ENCODE peak calls at places on chromosomes 4 and X, in six cellular contexts. Y is HT1080; B is AML-193; Z is tibial nerve; O is naive thymus-derived CD8-positive, alpha-beta T cell; U is activated T-cell treated with anti-CD3 and anti-CD28 coated beads for 1 hour. I is an unnamed sample.

GRCh38 chr4:1207157-1207470 is 34.7 kb upstream of the SPON2 start:
- DNase-seq in Y (no peak), B (no peak), Z (peak; percentile 10), O (no peak), U (no peak), I (peak; percentile 32)

GRCh38 chr4:35970366-35970960 is 273.9 kb downstream of the ARAP2 start:
- DNase-seq in Y (no peak), B (no peak), Z (no peak), O (no peak), U (no peak), I (no peak)

GRCh38 chr4:142743071-142743825 is 102.9 kb downstream of the INPP4B start:
- DNase-seq in Y (peak; percentile 39), B (no peak), Z (no peak), O (no peak), U (no peak), I (no peak)

GRCh38 chrX:25295466-25295865 is 279.7 kb upstream of the ARX start:
- DNase-seq in Y (no peak), B (no peak), Z (no peak), O (no peak), U (no peak), I (no peak)

GRCh38 chr4:70706516-70706915 is 15.2 kb upstream of the RUFY3 start:
- DNase-seq in Y (peak; percentile 11), B (no peak), Z (no peak), O (no peak), U (no peak), I (no peak)

GRCh38 chr4:41394362-41394960 is 137.7 kb downstream of the UCHL1 start:
- DNase-seq in Y (peak; percentile 60), B (no peak), Z (no peak), O (no peak), U (no peak), I (no peak)

GRCh38 chr4:60744767-60745166 is 455.4 kb upstream of the ADGRL3 start:
- DNase-seq in Y (peak; percentile 14), B (no peak), Z (no peak), O (no peak), U (no peak), I (no peak)

GRCh38 chrX:8738588-8739189 is 6.8 kb upstream of the ANOS1 start:
- DNase-seq in Y (peak; percentile 13), B (peak; percentile 46), Z (peak; percentile 19), O (no peak), U (no peak), I (no peak)

GRCh38 chrX:44071070-44071645 is 98.0 kb upstream of the NDP start:
- DNase-seq in Y (no peak), B (no peak), Z (no peak), O (no peak), U (no peak), I (no peak)

GRCh38 chr4:8740666-8741395 is 130.8 kb downstream of the HMX1 start:
- DNase-seq in Y (no peak), B (no peak), Z (no peak), O (no peak), U (no peak), I (no peak)

GRCh38 chr4:8117278-8117682 is 41.3 kb downstream of the ABLIM2 start:
- DNase-seq in Y (peak; percentile 39), B (no peak), Z (no peak), O (no peak), U (peak; percentile 5), I (no peak)

GRCh38 chrX:140701480-140701879 is 8.1 kb upstream of the LINC00632 start:
- DNase-seq in Y (peak; percentile 6), B (peak; percentile 2), Z (no peak), O (no peak), U (no peak), I (no peak)

GRCh38 chr4:122854444-122854843 is 27.8 kb downstream of the FGF2 start:
- DNase-seq in Y (no peak), B (no peak), Z (no peak), O (no peak), U (no peak), I (no peak)

GRCh38 chrX:48589482-48590162 is 7.7 kb upstream of the WDR13 start:
- DNase-seq in Y (no peak), B (no peak), Z (no peak), O (no peak), U (no peak), I (no peak)

GRCh38 chr4:187204389-187204920 is 480.8 kb upstream of the FAT1 start:
- DNase-seq in Y (no peak), B (no peak), Z (no peak), O (no peak), U (no peak), I (no peak)

GRCh38 chr4:119286377-119287002 is 35.4 kb downstream of the FABP2 start:
- DNase-seq in Y (peak; percentile 47), B (no peak), Z (no peak), O (peak; percentile 17), U (peak; percentile 22), I (no peak)

GRCh38 chr4:148481644-148482043 is 39.4 kb upstream of the NR3C2 start:
- DNase-seq in Y (no peak), B (no peak), Z (no peak), O (no peak), U (no peak), I (no peak)

GRCh38 chr4:27463816-27464215 is 603.2 kb downstream of the STIM2 start:
- DNase-seq in Y (peak; percentile 84), B (no peak), Z (no peak), O (no peak), U (no peak), I (no peak)

GRCh38 chrX:33188286-33188685 is 23.1 kb downstream of the DMD start:
- DNase-seq in Y (no peak), B (no peak), Z (no peak), O (no peak), U (no peak), I (no peak)

GRCh38 chr4:7196283-7196651 is 3.9 kb downstream of the SORCS2 start:
- DNase-seq in Y (no peak), B (no peak), Z (peak; percentile 3), O (no peak), U (no peak), I (no peak)

GRCh38 chr4:44434247-44434646 is 14.4 kb downstream of the KCTD8 start:
- DNase-seq in Y (no peak), B (no peak), Z (no peak), O (no peak), U (no peak), I (no peak)

GRCh38 chr4:174592985-174593335 is 70.7 kb upstream of the HPGD start:
- DNase-seq in Y (peak; percentile 69), B (peak; percentile 67), Z (no peak), O (no peak), U (no peak), I (no peak)

GRCh38 chr4:21888195-21888976 is 60.2 kb downstream of the KCNIP4 start:
- DNase-seq in Y (peak; percentile 91), B (no peak), Z (no peak), O (no peak), U (no peak), I (no peak)

GRCh38 chr4:177573487-177573886 is 131.2 kb upstream of the AGA start:
- DNase-seq in Y (peak; percentile 89), B (no peak), Z (no peak), O (no peak), U (no peak), I (no peak)

GRCh38 chr4:89373396-89373795 is 65.8 kb upstream of the GPRIN3 start:
- DNase-seq in Y (no peak), B (no peak), Z (no peak), O (no peak), U (no peak), I (no peak)

GRCh38 chrX:18377802-18378201 is 23.3 kb upstream of the SCML2 start:
- DNase-seq in Y (peak; percentile 25), B (peak; percentile 0), Z (no peak), O (peak; percentile 2), U (no peak), I (no peak)

GRCh38 chr4:22482250-22483127 is 33.4 kb downstream of the ADGRA3 start:
- DNase-seq in Y (no peak), B (no peak), Z (no peak), O (no peak), U (no peak), I (no peak)

GRCh38 chr4:56575820-56576429 is 70.3 kb downstream of the ARL9 start:
- DNase-seq in Y (peak; percentile 40), B (peak; percentile 23), Z (no peak), O (no peak), U (no peak), I (no peak)

GRCh38 chrX:134013092-134013497 is 27.7 kb upstream of the GPC3 start:
- DNase-seq in Y (peak; percentile 1), B (no peak), Z (no peak), O (no peak), U (no peak), I (no peak)

GRCh38 chrX:13432376-13432775 is 112.5 kb upstream of the ATXN3L start:
- DNase-seq in Y (peak; percentile 71), B (no peak), Z (peak; percentile 12), O (no peak), U (no peak), I (no peak)

GRCh38 chr4:108109997-108110416 is 58.7 kb downstream of the LEF1 start:
- DNase-seq in Y (no peak), B (no peak), Z (no peak), O (no peak), U (no peak), I (no peak)

GRCh38 chrX:85544609-85545008 is 165.1 kb upstream of the POF1B start:
- DNase-seq in Y (no peak), B (no peak), Z (no peak), O (no peak), U (no peak), I (no peak)

GRCh38 chrX:105744291-105744690 is 78.0 kb upstream of the NRK start:
- DNase-seq in Y (no peak), B (no peak), Z (no peak), O (no peak), U (no peak), I (no peak)

GRCh38 chr4:173009129-173009823 is 159.3 kb upstream of the GALNT7 start:
- DNase-seq in Y (peak; percentile 12), B (no peak), Z (no peak), O (no peak), U (no peak), I (no peak)

GRCh38 chrX:19638968-19639539 is 123.7 kb upstream of the MAP3K15 start:
- DNase-seq in Y (no peak), B (no peak), Z (no peak), O (no peak), U (no peak), I (no peak)

GRCh38 chr4:27861802-27862201 is 1001.2 kb downstream of the STIM2 start:
- DNase-seq in Y (peak; percentile 71), B (no peak), Z (no peak), O (no peak), U (no peak), I (no peak)

GRCh38 chrX:20066968-20067708 is 49.6 kb downstream of the MAP7D2 start:
- DNase-seq in Y (peak; percentile 53), B (peak; percentile 5), Z (no peak), O (peak; percentile 14), U (no peak), I (no peak)

GRCh38 chrX:103919336-103919682 is 43.1 kb upstream of the TMSB15B start:
- DNase-seq in Y (no peak), B (peak; percentile 41), Z (no peak), O (peak; percentile 11), U (no peak), I (no peak)

GRCh38 chr4:162523171-162523570 is 359.4 kb upstream of the FSTL5 start:
- DNase-seq in Y (no peak), B (no peak), Z (no peak), O (no peak), U (no peak), I (no peak)

I was measured in activated naive CD8-positive, alpha-beta T cell treated with anti-CD3 and anti-CD28 coated beads, Interleukin-2, amount 10 ng/mL, durations not matched to agents 7 days and 5 days.